ENCODE peak calls at places on chromosomes 12 and 14, in six cellular contexts. One of them, this sample, is unnamed.

GRCh38 chr12:129719426-129719825 is 184.4 kb downstream of the TMEM132D start:
- DNase-seq in kidney tubule cell: peak; percentile 1
- DNase-seq in amygdala: no peak
- DNase-seq in fibroblast of pulmonary artery: no peak
- DNase-seq in MCF 10A: peak; percentile 28
- DNase-seq in NCI-H1417: no peak
- DNase-seq in this sample: no peak

GRCh38 chr14:98548071-98548686 is 723.8 kb downstream of the BCL11B start:
- DNase-seq in fibroblast of pulmonary artery: no peak
- DNase-seq in amygdala: no peak
- DNase-seq in NCI-H1417: no peak
- DNase-seq in kidney tubule cell: no peak
- DNase-seq in MCF 10A: no peak
- DNase-seq in this sample: no peak

GRCh38 chr14:96279564-96279963 is 23.6 kb downstream of the BDKRB1 start:
- DNase-seq in NCI-H1417: no peak
- DNase-seq in kidney tubule cell: no peak
- DNase-seq in fibroblast of pulmonary artery: no peak
- DNase-seq in MCF 10A: no peak
- DNase-seq in amygdala: no peak
- DNase-seq in this sample: no peak

GRCh38 chr14:69485701-69486100 is 1.2 kb downstream of the PLEKHD1 start:
- DNase-seq in fibroblast of pulmonary artery: no peak
- DNase-seq in MCF 10A: no peak
- DNase-seq in amygdala: no peak
- DNase-seq in NCI-H1417: no peak
- DNase-seq in kidney tubule cell: no peak
- DNase-seq in this sample: no peak

GRCh38 chr12:118498171-118498570 is 121.8 kb downstream of the SUDS3 start:
- DNase-seq in fibroblast of pulmonary artery: no peak
- DNase-seq in NCI-H1417: no peak
- DNase-seq in kidney tubule cell: peak; percentile 28
- DNase-seq in amygdala: no peak
- DNase-seq in MCF 10A: no peak
- DNase-seq in this sample: no peak

GRCh38 chr12:45598761-45599160 is 130.7 kb upstream of the ARID2 start:
- DNase-seq in MCF 10A: no peak
- DNase-seq in amygdala: no peak
- DNase-seq in fibroblast of pulmonary artery: no peak
- DNase-seq in kidney tubule cell: no peak
- DNase-seq in NCI-H1417: no peak
- DNase-seq in this sample: no peak

GRCh38 chr12:104219361-104219892 is 3.8 kb downstream of the TXNRD1 start:
- DNase-seq in MCF 10A: peak; percentile 90
- DNase-seq in NCI-H1417: no peak
- DNase-seq in kidney tubule cell: peak; percentile 95
- DNase-seq in amygdala: no peak
- DNase-seq in fibroblast of pulmonary artery: peak; percentile 99
- DNase-seq in this sample: peak; percentile 58

GRCh38 chr12:50258167-50258551 is 25.2 kb downstream of the LIMA1 start:
- DNase-seq in fibroblast of pulmonary artery: peak; percentile 33
- DNase-seq in NCI-H1417: no peak
- DNase-seq in amygdala: no peak
- DNase-seq in MCF 10A: peak; percentile 54
- DNase-seq in kidney tubule cell: no peak
- DNase-seq in this sample: peak; percentile 74

GRCh38 chr14:34179723-34180122 is 228.8 kb upstream of the EGLN3 start:
- DNase-seq in fibroblast of pulmonary artery: no peak
- DNase-seq in MCF 10A: no peak
- DNase-seq in amygdala: no peak
- DNase-seq in kidney tubule cell: no peak
- DNase-seq in NCI-H1417: peak; percentile 30
- DNase-seq in this sample: no peak

This sample was measured in cerebellar cortex.